ENCODE peak calls at places on chromosomes 1 and 21, in ten cellular contexts. R is NCI-H1436; S is GM12878; Z is MCF 10A; U is GM10248; X is hippocampal formation; Q is CD8-positive, alpha-beta T cell; Y is kidney tubule cell; A is activated naive CD4-positive, alpha-beta T cell treated with anti-CD3 and anti-CD28 coated beads, Interleukin-2, amount 50 U/mL, for 16 hours; O is GOT3. V is an unnamed sample.

GRCh38 chr1:29332204-29332603 is 95.9 kb downstream of the PTPRU start:
- DNase-seq in X (no peak), R (no peak), Z (peak; percentile 56), Q (no peak), U (no peak), O (no peak), A (no peak), S (no peak), Y (peak; percentile 24), V (no peak)

GRCh38 chr1:53771648-53772047 is 32.7 kb upstream of the GLIS1 start:
- DNase-seq in R (no peak), S (no peak), U (no peak), Q (no peak), O (no peak), X (no peak), A (no peak), Z (peak; percentile 65), Y (peak; percentile 51), V (no peak)

GRCh38 chr1:226066415-226067077 is 4.0 kb downstream of the H3-3A start:
- DNase-seq in U (no peak), Z (no peak), S (no peak), A (no peak), Q (no peak), X (no peak), R (no peak), Y (no peak), O (no peak), V (no peak)

GRCh38 chr21:39518845-39519205 is 67.1 kb downstream of the SH3BGR start:
- DNase-seq in X (no peak), Y (peak; percentile 9), A (no peak), Z (peak; percentile 20), O (no peak), R (no peak), U (no peak), Q (no peak), S (no peak), V (no peak)

GRCh38 chr1:156383023-156383422 is 14.0 kb downstream of the RHBG start:
- DNase-seq in O (no peak), Z (peak; percentile 80), Y (peak; percentile 61), S (no peak), A (peak; percentile 65), U (peak; percentile 87), R (peak; percentile 67), Q (peak; percentile 23), X (peak; percentile 70), V (no peak)

GRCh38 chr1:234889643-234890042 is 239.0 kb downstream of the TOMM20 start:
- DNase-seq in Y (no peak), Q (no peak), Z (peak; percentile 44), S (no peak), U (no peak), X (no peak), A (no peak), R (no peak), O (no peak), V (no peak)

GRCh38 chr1:113040718-113041412 is 32.1 kb upstream of the LRIG2 start:
- DNase-seq in X (no peak), U (no peak), R (no peak), Q (no peak), O (no peak), S (no peak), A (no peak), Y (no peak), Z (no peak), V (no peak)

GRCh38 chr1:152148051-152148450 is 11.0 kb downstream of the RPTN start:
- DNase-seq in A (no peak), X (no peak), O (no peak), Y (no peak), Z (peak; percentile 26), R (no peak), S (no peak), Q (no peak), U (no peak), V (no peak)

GRCh38 chr21:37060296-37060695 is 12.6 kb downstream of the PIGP start:
- DNase-seq in S (no peak), Q (no peak), U (no peak), R (peak; percentile 94), Y (peak; percentile 94), X (peak; percentile 50), A (no peak), O (peak; percentile 49), Z (peak; percentile 81), V (no peak)

GRCh38 chr1:159000627-159001026 is 9.1 kb upstream of the IFI16 start:
- DNase-seq in Q (no peak), Y (peak; percentile 86), Z (peak; percentile 100), O (peak; percentile 12), A (no peak), R (no peak), S (no peak), U (no peak), X (peak; percentile 53), V (peak; percentile 88)

GRCh38 chr1:93720931-93721614 is 39.4 kb upstream of the BCAR3 start:
- DNase-seq in X (no peak), Q (no peak), Y (no peak), A (no peak), S (no peak), U (no peak), Z (no peak), R (no peak), O (no peak), V (no peak)

GRCh38 chr21:14675774-14676530 is 129.8 kb upstream of the SAMSN1 start:
- DNase-seq in O (no peak), U (no peak), A (no peak), S (peak; percentile 48), X (no peak), Z (no peak), R (no peak), Q (no peak), Y (peak; percentile 17), V (no peak)

GRCh38 chr1:47784294-47784650 is 212.9 kb downstream of the TRABD2B start:
- DNase-seq in S (no peak), Y (no peak), A (no peak), O (no peak), Q (no peak), U (no peak), R (no peak), X (no peak), Z (no peak), V (no peak)

GRCh38 chr1:180116964-180117763 is 37.5 kb upstream of the QSOX1 start:
- DNase-seq in Q (no peak), S (no peak), Y (peak; percentile 80), U (no peak), X (no peak), Z (no peak), O (no peak), A (no peak), R (no peak), V (no peak)

GRCh38 chr1:210310562-210310961 is 18.1 kb upstream of the HHAT start:
- DNase-seq in A (no peak), Q (no peak), O (no peak), Z (no peak), Y (no peak), X (no peak), R (no peak), U (no peak), S (no peak), V (no peak)

GRCh38 chr1:44826375-44827196 is 16.5 kb downstream of the PTCH2 start:
- DNase-seq in R (no peak), Y (no peak), A (no peak), Z (no peak), S (no peak), X (no peak), Q (no peak), U (no peak), O (no peak), V (peak; percentile 87)

V was measured in cardiac septum.